ENCODE peak calls at places on chromosomes 13 and 19, in ten cellular contexts. K is lower leg skin; D is activated CD4-positive, alpha-beta T cell treated with anti-CD3 and anti-CD28 coated beads, Interleukin-2, amount 50 U/mL, for 48 hours; Q is heart left ventricle; H is stimulated activated CD4-positive, alpha-beta T cell treated with anti-CD3 and anti-CD28 coated beads, Interleukin-15, amount 100 ng/mL, for 24 hours; O is germinal center; N is NCI-H1092; L is memory B cell; A is stromal cell of bone marrow; E is ascending aorta. R is an unnamed sample.

GRCh38 chr13:82961757-82962156 is 920.5 kb downstream of the SLITRK1 start:
- DNase-seq in K (no peak), D (no peak), Q (no peak), H (no peak), O (no peak), N (no peak), L (no peak), A (no peak), E (no peak), R (no peak)

GRCh38 chr13:35822666-35823065 is 308.5 kb downstream of the DCLK1 start:
- DNase-seq in K (no peak), D (no peak), Q (no peak), H (no peak), O (no peak), N (no peak), L (no peak), A (no peak), E (no peak), R (no peak)

GRCh38 chr13:38763446-38764381 is 76.8 kb downstream of the FREM2 start:
- DNase-seq in K (no peak), D (no peak), Q (no peak), H (peak; percentile 1), O (no peak), N (peak; percentile 55), L (no peak), A (peak; percentile 10), E (no peak), R (no peak)

GRCh38 chr19:38564981-38565685 is 52.6 kb downstream of the MAP4K1 start:
- DNase-seq in K (no peak), D (peak; percentile 30), Q (no peak), H (peak; percentile 41), O (peak; percentile 45), N (no peak), L (no peak), A (no peak), E (no peak), R (no peak)

GRCh38 chr19:6260912-6261636 is 18.7 kb downstream of the MLLT1 start:
- DNase-seq in K (no peak), D (peak; percentile 44), Q (no peak), H (peak; percentile 42), O (peak; percentile 43), N (no peak), L (no peak), A (no peak), E (no peak), R (no peak)

GRCh38 chr19:55080915-55081772 is 5.5 kb downstream of the EPS8L1 start:
- DNase-seq in K (peak; percentile 84), D (peak; percentile 91), Q (peak; percentile 83), H (peak; percentile 89), O (peak; percentile 94), N (no peak), L (peak; percentile 74), A (no peak), E (peak; percentile 45), R (no peak)

GRCh38 chr13:43036386-43037220 is 13.2 kb downstream of the DNAJC15 start:
- DNase-seq in K (no peak), D (no peak), Q (peak; percentile 87), H (no peak), O (no peak), N (no peak), L (no peak), A (no peak), E (no peak), R (no peak)

GRCh38 chr13:46495647-46496046 is 57.3 kb upstream of the LRCH1 start:
- DNase-seq in K (no peak), D (no peak), Q (no peak), H (no peak), O (no peak), N (no peak), L (no peak), A (no peak), E (no peak), R (no peak)

GRCh38 chr13:110312669-110313031 is 5.6 kb downstream of the COL4A2 start:
- DNase-seq in K (no peak), D (no peak), Q (no peak), H (no peak), O (no peak), N (no peak), L (no peak), A (no peak), E (no peak), R (no peak)

GRCh38 chr13:39942901-39943273 is 287.4 kb downstream of the COG6 start:
- DNase-seq in K (peak; percentile 52), D (peak; percentile 79), Q (peak; percentile 61), H (peak; percentile 83), O (peak; percentile 76), N (peak; percentile 19), L (peak; percentile 56), A (peak; percentile 81), E (no peak), R (no peak)

GRCh38 chr19:7177926-7178325 is 108.4 kb downstream of the ZNF557 start:
- DNase-seq in K (no peak), D (no peak), Q (no peak), H (no peak), O (no peak), N (no peak), L (no peak), A (no peak), E (no peak), R (no peak)

R was measured in thoracic aorta.